ENCODE peak calls at places on chromosomes 1 and 21, in five cellular contexts. H, Q, D, B and S are unnamed samples.

GRCh38 chr1:53966794-53967193 is 20.6 kb downstream of the LRRC42 start:
- DNase-seq in H (no peak), Q (no peak), D (no peak), B (no peak), S (no peak)

GRCh38 chr1:43319766-43320165 is 17.9 kb upstream of the MPL start:
- DNase-seq in H (no peak), Q (no peak), D (no peak), B (no peak), S (no peak)

GRCh38 chr1:19154876-19155275 is 55.2 kb downstream of the UBR4 start:
- DNase-seq in H (no peak), Q (no peak), D (peak), B (no peak), S (no peak)

GRCh38 chr1:61301824-61302652 is 219.7 kb downstream of the NFIA start:
- DNase-seq in H (peak), Q (peak), D (no peak), B (no peak), S (peak)

GRCh38 chr1:185556551-185556950 is 177.6 kb upstream of the HMCN1 start:
- DNase-seq in H (no peak), Q (peak), D (no peak), B (no peak), S (no peak)

GRCh38 chr1:175713386-175713785 is 30.0 kb downstream of the TNR start:
- DNase-seq in H (no peak), Q (no peak), D (no peak), B (no peak), S (no peak)

GRCh38 chr1:235527196-235527814 is 23.1 kb upstream of the B3GALNT2 start:
- DNase-seq in H (no peak), Q (no peak), D (no peak), B (no peak), S (peak)

GRCh38 chr1:84780000-84780716 is 89.9 kb upstream of the SSX2IP start:
- DNase-seq in H (peak), Q (peak), D (no peak), B (peak), S (no peak)

GRCh38 chr1:236395780-236396664 is 1.9 kb downstream of the EDARADD start:
- DNase-seq in H (peak), Q (no peak), D (no peak), B (no peak), S (no peak)

GRCh38 chr1:162882248-162882666 is 21.3 kb upstream of the CCDC190 start:
- DNase-seq in H (no peak), Q (peak), D (no peak), B (no peak), S (no peak)

GRCh38 chr1:53076165-53076564 is 14.2 kb downstream of the PODN start:
- DNase-seq in H (no peak), Q (no peak), D (no peak), B (no peak), S (no peak)

GRCh38 chr1:32247983-32248889 is 1.2 kb downstream of the FAM167B start:
- DNase-seq in H (peak), Q (peak), D (peak), B (peak), S (peak)

GRCh38 chr1:116725798-116726197 is 28.4 kb upstream of the CD2 start:
- DNase-seq in H (no peak), Q (peak), D (no peak), B (no peak), S (no peak)

GRCh38 chr1:56983484-56983883 is 17.7 kb upstream of the C8B start:
- DNase-seq in H (no peak), Q (no peak), D (no peak), B (no peak), S (no peak)

GRCh38 chr1:19042675-19043578 is 86.5 kb upstream of the IFFO2 start:
- DNase-seq in H (peak), Q (no peak), D (no peak), B (no peak), S (no peak)

GRCh38 chr1:47563206-47563605 is 125.4 kb downstream of the FOXD2 start:
- DNase-seq in H (no peak), Q (peak), D (no peak), B (no peak), S (peak)

GRCh38 chr1:119626841-119627240 is 21.2 kb downstream of the ZNF697 start:
- DNase-seq in H (no peak), Q (peak), D (no peak), B (no peak), S (no peak)

GRCh38 chr1:65509912-65510680 is 89.6 kb downstream of the LEPR start:
- DNase-seq in H (no peak), Q (peak), D (no peak), B (no peak), S (peak)

GRCh38 chr1:27007909-27008582 is 4.6 kb downstream of the TENT5B start:
- DNase-seq in H (no peak), Q (peak), D (no peak), B (peak), S (peak)

GRCh38 chr21:35075546-35075945 is 26.4 kb upstream of the RUNX1 start:
- DNase-seq in H (no peak), Q (peak), D (no peak), B (no peak), S (peak)